ENCODE peak calls at places on chromosomes 1 and 21, in four cellular contexts. R, V, O and K are unnamed samples.
A peak's percentile ranks its signal among the peaks of the same experiment; 100 is the strongest.

GRCh38 chr1:248841702-248842395 is 3.8 kb downstream of the ZNF672 start:
- DNase-seq in R (peak; percentile 44), V (peak; percentile 48), O (no peak), K (no peak)

GRCh38 chr1:1911390-1912041 is 3.5 kb upstream of the CALML6 start:
- DNase-seq in R (peak; percentile 5), V (no peak), O (no peak), K (no peak)

GRCh38 chr1:62841587-62842169 is 57.7 kb downstream of the ATG4C start:
- DNase-seq in R (no peak), V (peak; percentile 41), O (no peak), K (peak; percentile 41)

GRCh38 chr21:45471229-45472052 is 66.5 kb downstream of the COL18A1 start:
- DNase-seq in R (no peak), V (peak; percentile 75), O (no peak), K (no peak)

GRCh38 chr1:38778521-38778920 is 81.1 kb downstream of the RRAGC start:
- DNase-seq in R (no peak), V (no peak), O (no peak), K (no peak)

GRCh38 chr1:154970631-154971340 is at the start of gene SHC1:
- DNase-seq in R (peak; percentile 89), V (peak; percentile 96), O (no peak), K (peak; percentile 85)

GRCh38 chr1:31161571-31161970 is 78.1 kb downstream of the NKAIN1 start:
- DNase-seq in R (no peak), V (no peak), O (no peak), K (no peak)

GRCh38 chr1:227904541-227905335 is 43.0 kb downstream of the WNT9A start:
- DNase-seq in R (no peak), V (no peak), O (no peak), K (no peak)

GRCh38 chr1:21451212-21451611 is 11.3 kb downstream of the NBPF3 start:
- DNase-seq in R (no peak), V (peak; percentile 56), O (no peak), K (no peak)

GRCh38 chr1:236702995-236703394 is 16.7 kb downstream of the ACTN2 start:
- DNase-seq in R (no peak), V (no peak), O (no peak), K (no peak)

GRCh38 chr1:202160377-202160940 is at the start of gene PTPN7:
- DNase-seq in R (peak; percentile 61), V (no peak), O (peak; percentile 73), K (peak; percentile 83)

GRCh38 chr1:168054117-168054516 is 82.6 kb downstream of the GPR161 start:
- DNase-seq in R (no peak), V (no peak), O (no peak), K (no peak)

GRCh38 chr1:151156515-151156819 is at the start of gene TNFAIP8L2:
- DNase-seq in R (peak; percentile 74), V (no peak), O (peak; percentile 72), K (peak; percentile 69)

GRCh38 chr1:178230881-178231409 is 137.0 kb downstream of the RASAL2 start:
- DNase-seq in R (no peak), V (no peak), O (no peak), K (no peak)

GRCh38 chr1:20670936-20671335 is 9.8 kb upstream of the DDOST start:
- DNase-seq in R (no peak), V (no peak), O (no peak), K (no peak)

GRCh38 chr1:198657550-198658064 is 18.8 kb downstream of the PTPRC start:
- DNase-seq in R (no peak), V (peak; percentile 91), O (no peak), K (no peak)

GRCh38 chr1:9503001-9503675 is 36.1 kb upstream of the SLC25A33 start:
- DNase-seq in R (no peak), V (no peak), O (no peak), K (no peak)

GRCh38 chr1:218473527-218473926 is 128.4 kb downstream of the TGFB2 start:
- DNase-seq in R (no peak), V (no peak), O (no peak), K (no peak)

GRCh38 chr1:46724991-46725735 is 6.2 kb upstream of the EFCAB14 start:
- DNase-seq in R (peak; percentile 77), V (peak; percentile 60), O (peak; percentile 51), K (peak; percentile 41)

GRCh38 chr1:241774017-241774416 is 74.0 kb upstream of the EXO1 start:
- DNase-seq in R (no peak), V (no peak), O (no peak), K (no peak)

GRCh38 chr1:177227978-177228720 is 57.4 kb downstream of the BRINP2 start:
- DNase-seq in R (no peak), V (no peak), O (no peak), K (no peak)

GRCh38 chr1:65027699-65028358 is 61.5 kb upstream of the JAK1 start:
- DNase-seq in R (peak; percentile 76), V (no peak), O (no peak), K (no peak)

GRCh38 chr1:180228648-180229482 is 1.2 kb upstream of the LHX4 start:
- DNase-seq in R (no peak), V (no peak), O (no peak), K (peak; percentile 63)

GRCh38 chr1:27536767-27537166 is 46.8 kb upstream of the WASF2 start:
- DNase-seq in R (peak; percentile 27), V (peak; percentile 63), O (no peak), K (no peak)

GRCh38 chr1:181319903-181320302 is 163.4 kb upstream of the CACNA1E start:
- DNase-seq in R (no peak), V (no peak), O (no peak), K (no peak)

GRCh38 chr1:66386712-66387111 is 147.2 kb upstream of the SGIP1 start:
- DNase-seq in R (no peak), V (no peak), O (no peak), K (no peak)

GRCh38 chr1:1118893-1119220 is 3.0 kb upstream of the C1orf159 start:
- DNase-seq in R (peak; percentile 7), V (no peak), O (no peak), K (no peak)

GRCh38 chr1:7539772-7540175 is 231.3 kb upstream of the VAMP3 start:
- DNase-seq in R (peak; percentile 43), V (no peak), O (no peak), K (no peak)

GRCh38 chr1:47188901-47189785 is 693 bp downstream of the PDZK1IP1 start:
- DNase-seq in R (no peak), V (no peak), O (no peak), K (no peak)

GRCh38 chr21:41709965-41710822 is 56.7 kb downstream of the RIPK4 start:
- DNase-seq in R (no peak), V (no peak), O (no peak), K (no peak)

GRCh38 chr1:78045850-78046778 is at the start of gene GIPC2:
- DNase-seq in R (peak; percentile 64), V (no peak), O (no peak), K (peak; percentile 44)

GRCh38 chr21:26818911-26819310 is 26.3 kb downstream of the ADAMTS1 start:
- DNase-seq in R (no peak), V (no peak), O (no peak), K (no peak)

GRCh38 chr1:161089251-161089924 is at the start of gene NECTIN4:
- DNase-seq in R (peak; percentile 82), V (no peak), O (no peak), K (no peak)

GRCh38 chr1:180815188-180815587 is 97.5 kb upstream of the KIAA1614 start:
- DNase-seq in R (no peak), V (no peak), O (no peak), K (no peak)

GRCh38 chr1:242523968-242524570 is 428 bp downstream of the PLD5 start:
- DNase-seq in R (no peak), V (no peak), O (no peak), K (peak; percentile 52)

GRCh38 chr1:211942583-211942982 is 92.8 kb downstream of the INTS7 start:
- DNase-seq in R (no peak), V (no peak), O (no peak), K (no peak)

GRCh38 chr1:211939876-211940468 is 95.4 kb downstream of the INTS7 start:
- DNase-seq in R (no peak), V (no peak), O (no peak), K (peak; percentile 69)

GRCh38 chr1:211947396-211948295 is 87.7 kb downstream of the INTS7 start:
- DNase-seq in R (no peak), V (no peak), O (no peak), K (no peak)

GRCh38 chr1:211948377-211948776 is 87.0 kb downstream of the INTS7 start:
- DNase-seq in R (no peak), V (no peak), O (no peak), K (no peak)

GRCh38 chr1:211944733-211945500 is 90.4 kb downstream of the INTS7 start:
- DNase-seq in R (peak; percentile 74), V (peak; percentile 17), O (no peak), K (no peak)
- TF ChIP-seq CTCF in R (peak; percentile 79), V (peak; percentile 43), O (no peak), K (no peak)

DNA sequence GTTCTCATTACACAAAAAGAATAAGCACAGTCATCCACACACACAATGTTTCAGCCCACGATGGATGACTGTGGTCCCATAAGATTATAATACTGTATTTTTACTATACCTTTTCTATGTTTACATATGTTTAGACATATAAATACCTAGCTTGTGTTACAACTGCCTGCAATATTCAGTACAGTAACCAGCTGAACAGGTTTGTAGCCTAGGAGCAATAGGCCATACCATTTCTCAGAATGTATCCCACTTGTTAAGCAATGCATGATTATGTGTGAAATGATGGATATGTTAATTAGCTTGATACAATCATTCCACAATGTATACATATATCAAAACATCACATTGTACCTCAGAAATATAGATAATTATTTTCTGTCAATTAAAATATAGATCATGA is 33.2 kb upstream of the SAMD13 start:
- DNase-seq in R (no peak), V (no peak), O (no peak), K (no peak)
- TF ChIP-seq CTCF in R (no peak), V (no peak), O (no peak), K (no peak)

GRCh38 chr1:19654386-19654785 is 10.3 kb downstream of the NBL1 start:
- DNase-seq in R (no peak), V (no peak), O (no peak), K (no peak)

GRCh38 chr1:19648239-19648638 is 4.1 kb downstream of the NBL1 start:
- DNase-seq in R (no peak), V (no peak), O (no peak), K (no peak)

GRCh38 chr1:19648689-19649088 is 4.6 kb downstream of the NBL1 start:
- DNase-seq in R (peak; percentile 89), V (no peak), O (no peak), K (no peak)

GRCh38 chr1:19650416-19651140 is 6.5 kb downstream of the NBL1 start:
- DNase-seq in R (no peak), V (no peak), O (no peak), K (no peak)

DNA sequence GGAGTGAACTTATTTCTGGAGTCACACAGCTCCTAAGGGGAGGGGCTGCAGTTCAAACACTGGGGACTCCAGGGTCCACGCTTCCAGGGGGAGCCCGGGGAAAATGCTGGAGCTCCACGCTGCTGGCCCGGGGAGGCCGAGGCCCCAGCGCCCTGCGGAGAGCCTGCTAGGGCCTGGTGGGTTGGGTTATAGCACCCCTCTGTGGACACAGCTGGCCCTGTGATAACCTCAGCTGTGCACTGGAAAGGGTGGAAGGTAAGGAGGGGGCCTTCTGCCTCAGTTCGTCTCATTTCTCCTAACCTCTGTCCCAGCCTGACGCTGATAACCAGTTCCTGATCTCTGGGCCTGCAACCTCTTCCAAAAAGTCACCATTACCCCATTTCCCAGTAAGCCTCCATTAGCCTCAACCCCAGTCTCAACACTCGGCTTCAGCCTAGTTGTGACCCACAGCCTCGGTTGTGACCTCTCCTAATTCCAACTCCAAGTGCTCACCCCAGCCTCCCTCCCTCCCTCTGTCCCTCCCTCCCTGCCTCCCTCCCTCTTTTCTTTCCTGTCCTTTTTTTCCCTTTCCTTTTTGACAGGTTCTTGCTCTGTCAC is 7.1 kb downstream of the NBL1 start:
- DNase-seq in R (peak; percentile 43), V (peak; percentile 60), O (peak; percentile 35), K (peak; percentile 88)
- TF ChIP-seq CTCF in R (peak; percentile 45), V (peak; percentile 70), O (peak; percentile 44), K (peak; percentile 75)

GRCh38 chr1:114395863-114396262 is 115.1 kb downstream of the TRIM33 start:
- DNase-seq in R (no peak), V (no peak), O (no peak), K (no peak)
- TF ChIP-seq CTCF in R (no peak), V (no peak), O (no peak), K (no peak)